ENCODE peak calls at places on chromosome 19, in five cellular contexts. One of them, this sample, is unnamed.

GRCh38 chr19:40366697-40367561 is 18.4 kb downstream of the PLD3 start:
- DNase-seq in chondrocyte: no peak
- DNase-seq in CD8-positive, alpha-beta T cell: no peak
- DNase-seq in choroid plexus epithelial cell: peak; percentile 34
- DNase-seq in Peyer's patch: no peak
- DNase-seq in this sample: no peak

GRCh38 chr19:41774515-41774980 is 19.2 kb downstream of the CEACAM6 start:
- DNase-seq in chondrocyte: no peak
- DNase-seq in CD8-positive, alpha-beta T cell: peak; percentile 17
- DNase-seq in choroid plexus epithelial cell: no peak
- DNase-seq in Peyer's patch: peak; percentile 79
- DNase-seq in this sample: no peak

GRCh38 chr19:54875506-54875905 is 1.5 kb downstream of the FCAR start:
- DNase-seq in chondrocyte: no peak
- DNase-seq in CD8-positive, alpha-beta T cell: no peak
- DNase-seq in choroid plexus epithelial cell: no peak
- DNase-seq in Peyer's patch: no peak
- DNase-seq in this sample: no peak

GRCh38 chr19:41932259-41933130 is 4.2 kb upstream of the ERFL start:
- DNase-seq in chondrocyte: no peak
- DNase-seq in CD8-positive, alpha-beta T cell: no peak
- DNase-seq in choroid plexus epithelial cell: no peak
- DNase-seq in Peyer's patch: no peak
- DNase-seq in this sample: no peak

GRCh38 chr19:1406818-1407661 is at the start of gene DAZAP1:
- DNase-seq in chondrocyte: peak; percentile 100
- DNase-seq in CD8-positive, alpha-beta T cell: peak; percentile 100
- DNase-seq in choroid plexus epithelial cell: peak; percentile 99
- DNase-seq in Peyer's patch: peak; percentile 99
- DNase-seq in this sample: peak; percentile 98

GRCh38 chr19:35268546-35269424 is at the start of gene USF2:
- DNase-seq in chondrocyte: peak; percentile 26
- DNase-seq in CD8-positive, alpha-beta T cell: peak; percentile 47
- DNase-seq in choroid plexus epithelial cell: peak; percentile 83
- DNase-seq in Peyer's patch: peak; percentile 82
- DNase-seq in this sample: peak; percentile 66

GRCh38 chr19:44582581-44583265 is 30.6 kb upstream of the IGSF23 start:
- DNase-seq in chondrocyte: no peak
- DNase-seq in CD8-positive, alpha-beta T cell: no peak
- DNase-seq in choroid plexus epithelial cell: peak; percentile 46
- DNase-seq in Peyer's patch: peak; percentile 66
- DNase-seq in this sample: no peak

GRCh38 chr19:35313614-35314013 is 15.4 kb upstream of the CD22 start:
- DNase-seq in chondrocyte: no peak
- DNase-seq in CD8-positive, alpha-beta T cell: no peak
- DNase-seq in choroid plexus epithelial cell: no peak
- DNase-seq in Peyer's patch: no peak
- DNase-seq in this sample: no peak

GRCh38 chr19:4914736-4915501 is 5.6 kb downstream of the UHRF1 start:
- DNase-seq in chondrocyte: no peak
- DNase-seq in CD8-positive, alpha-beta T cell: peak; percentile 75
- DNase-seq in choroid plexus epithelial cell: peak; percentile 91
- DNase-seq in Peyer's patch: peak; percentile 81
- DNase-seq in this sample: peak; percentile 74

GRCh38 chr19:51688665-51689571 is 4.2 kb upstream of the SPACA6 start:
- DNase-seq in chondrocyte: peak; percentile 96
- DNase-seq in CD8-positive, alpha-beta T cell: no peak
- DNase-seq in choroid plexus epithelial cell: peak; percentile 98
- DNase-seq in Peyer's patch: peak; percentile 72
- DNase-seq in this sample: no peak

GRCh38 chr19:39166571-39167391 is 30.0 kb upstream of the NCCRP1 start:
- DNase-seq in chondrocyte: no peak
- DNase-seq in CD8-positive, alpha-beta T cell: no peak
- DNase-seq in choroid plexus epithelial cell: no peak
- DNase-seq in Peyer's patch: peak; percentile 80
- DNase-seq in this sample: no peak

GRCh38 chr19:57165846-57166245 is 1.4 kb downstream of the DUXA start:
- DNase-seq in chondrocyte: no peak
- DNase-seq in CD8-positive, alpha-beta T cell: no peak
- DNase-seq in choroid plexus epithelial cell: no peak
- DNase-seq in Peyer's patch: no peak
- DNase-seq in this sample: no peak

GRCh38 chr19:57907394-57907793 is 9.0 kb downstream of the ZNF417 start:
- DNase-seq in chondrocyte: no peak
- DNase-seq in CD8-positive, alpha-beta T cell: no peak
- DNase-seq in choroid plexus epithelial cell: no peak
- DNase-seq in Peyer's patch: no peak
- DNase-seq in this sample: no peak

GRCh38 chr19:45331411-45331810 is 8.7 kb upstream of the CKM start:
- DNase-seq in chondrocyte: no peak
- DNase-seq in CD8-positive, alpha-beta T cell: no peak
- DNase-seq in choroid plexus epithelial cell: no peak
- DNase-seq in Peyer's patch: no peak
- DNase-seq in this sample: no peak

GRCh38 chr19:708154-709141 is at the start of gene PALM:
- DNase-seq in chondrocyte: no peak
- DNase-seq in CD8-positive, alpha-beta T cell: no peak
- DNase-seq in choroid plexus epithelial cell: no peak
- DNase-seq in Peyer's patch: no peak
- DNase-seq in this sample: no peak

GRCh38 chr19:54432144-54432738 is 16.8 kb upstream of the LENG8 start:
- DNase-seq in chondrocyte: no peak
- DNase-seq in CD8-positive, alpha-beta T cell: no peak
- DNase-seq in choroid plexus epithelial cell: no peak
- DNase-seq in Peyer's patch: no peak
- DNase-seq in this sample: no peak

GRCh38 chr19:49506575-49507105 is 5.8 kb upstream of the FCGRT start:
- DNase-seq in chondrocyte: no peak
- DNase-seq in CD8-positive, alpha-beta T cell: peak; percentile 71
- DNase-seq in choroid plexus epithelial cell: peak; percentile 59
- DNase-seq in Peyer's patch: peak; percentile 76
- DNase-seq in this sample: peak; percentile 72

GRCh38 chr19:51012661-51013190 is 6.8 kb downstream of the KLK10 start:
- DNase-seq in chondrocyte: no peak
- DNase-seq in CD8-positive, alpha-beta T cell: no peak
- DNase-seq in choroid plexus epithelial cell: no peak
- DNase-seq in Peyer's patch: no peak
- DNase-seq in this sample: peak; percentile 27

GRCh38 chr19:5166262-5166661 is 174.3 kb downstream of the PTPRS start:
- DNase-seq in chondrocyte: no peak
- DNase-seq in CD8-positive, alpha-beta T cell: no peak
- DNase-seq in choroid plexus epithelial cell: peak; percentile 48
- DNase-seq in Peyer's patch: no peak
- DNase-seq in this sample: no peak

GRCh38 chr19:54469496-54469934 is 3.6 kb downstream of the CDC42EP5 start:
- DNase-seq in chondrocyte: peak; percentile 86
- DNase-seq in CD8-positive, alpha-beta T cell: no peak
- DNase-seq in choroid plexus epithelial cell: no peak
- DNase-seq in Peyer's patch: peak; percentile 87
- DNase-seq in this sample: no peak

GRCh38 chr19:47699360-47699917 is 13.8 kb upstream of the EHD2 start:
- DNase-seq in chondrocyte: no peak
- DNase-seq in CD8-positive, alpha-beta T cell: peak; percentile 10
- DNase-seq in choroid plexus epithelial cell: peak; percentile 56
- DNase-seq in Peyer's patch: peak; percentile 76
- DNase-seq in this sample: no peak

GRCh38 chr19:30557212-30557611 is 185.0 kb downstream of the ZNF536 start:
- DNase-seq in chondrocyte: no peak
- DNase-seq in CD8-positive, alpha-beta T cell: no peak
- DNase-seq in choroid plexus epithelial cell: no peak
- DNase-seq in Peyer's patch: no peak
- DNase-seq in this sample: no peak

GRCh38 chr19:38375748-38376147 is 1.4 kb downstream of the PSMD8 start:
- DNase-seq in chondrocyte: no peak
- DNase-seq in CD8-positive, alpha-beta T cell: no peak
- DNase-seq in choroid plexus epithelial cell: no peak
- DNase-seq in Peyer's patch: no peak
- DNase-seq in this sample: no peak

GRCh38 chr19:46446021-46446420 is 17.3 kb upstream of the PNMA8C start:
- DNase-seq in chondrocyte: no peak
- DNase-seq in CD8-positive, alpha-beta T cell: no peak
- DNase-seq in choroid plexus epithelial cell: no peak
- DNase-seq in Peyer's patch: no peak
- DNase-seq in this sample: no peak

GRCh38 chr19:53768401-53768800 is 55.7 kb downstream of the NLRP12 start:
- DNase-seq in chondrocyte: peak; percentile 71
- DNase-seq in CD8-positive, alpha-beta T cell: no peak
- DNase-seq in choroid plexus epithelial cell: no peak
- DNase-seq in Peyer's patch: peak; percentile 16
- DNase-seq in this sample: no peak

GRCh38 chr19:35959040-35959967 is 23.1 kb downstream of the LRFN3 start:
- DNase-seq in chondrocyte: no peak
- DNase-seq in CD8-positive, alpha-beta T cell: peak; percentile 72
- DNase-seq in choroid plexus epithelial cell: no peak
- DNase-seq in Peyer's patch: no peak
- DNase-seq in this sample: no peak

DNA sequence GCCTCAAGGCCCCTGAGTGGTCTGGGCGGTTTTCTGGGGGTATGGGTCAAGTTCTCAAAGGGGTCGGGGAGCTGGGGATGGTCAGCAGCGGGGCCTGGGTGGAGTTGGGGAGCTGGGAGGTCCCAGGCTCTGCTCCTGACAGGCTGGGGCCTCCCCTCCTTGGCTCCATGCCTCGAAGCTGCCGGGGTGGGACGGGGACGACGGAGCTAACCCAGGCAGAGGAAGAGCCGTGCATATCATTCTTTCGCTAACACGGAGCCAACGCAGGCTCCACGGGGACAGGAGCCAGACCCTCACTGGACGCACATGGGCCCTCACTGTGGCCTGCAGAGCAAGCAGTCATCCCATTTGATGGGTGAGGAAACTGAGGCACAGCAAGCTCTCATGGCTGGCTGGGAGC is 25.8 kb upstream of the CACTIN start:
- DNase-seq in chondrocyte: no peak
- DNase-seq in CD8-positive, alpha-beta T cell: no peak
- DNase-seq in choroid plexus epithelial cell: no peak
- DNase-seq in Peyer's patch: no peak
- DNase-seq in this sample: no peak
- TF ChIP-seq CTCF in chondrocyte: no peak
- TF ChIP-seq CTCF in CD8-positive, alpha-beta T cell: no peak
- TF ChIP-seq CTCF in choroid plexus epithelial cell: no peak
- TF ChIP-seq CTCF in Peyer's patch: no peak
- TF ChIP-seq CTCF in this sample: no peak

GRCh38 chr19:12790628-12791344 is 500 bp upstream of the JUNB start:
- DNase-seq in chondrocyte: no peak
- DNase-seq in CD8-positive, alpha-beta T cell: no peak
- DNase-seq in choroid plexus epithelial cell: peak; percentile 36
- DNase-seq in Peyer's patch: no peak
- DNase-seq in this sample: no peak

GRCh38 chr19:12789904-12790619 is 1.2 kb upstream of the JUNB start:
- DNase-seq in chondrocyte: peak; percentile 99
- DNase-seq in CD8-positive, alpha-beta T cell: peak; percentile 84
- DNase-seq in choroid plexus epithelial cell: peak; percentile 99
- DNase-seq in Peyer's patch: peak; percentile 95
- DNase-seq in this sample: peak; percentile 99

GRCh38 chr19:12792853-12793289 is 1.6 kb downstream of the JUNB start:
- DNase-seq in chondrocyte: no peak
- DNase-seq in CD8-positive, alpha-beta T cell: no peak
- DNase-seq in choroid plexus epithelial cell: no peak
- DNase-seq in Peyer's patch: no peak
- DNase-seq in this sample: no peak

GRCh38 chr19:12792048-12792852 is 964 bp downstream of the JUNB start:
- DNase-seq in chondrocyte: no peak
- DNase-seq in CD8-positive, alpha-beta T cell: peak; percentile 68
- DNase-seq in choroid plexus epithelial cell: peak; percentile 59
- DNase-seq in Peyer's patch: peak; percentile 86
- DNase-seq in this sample: peak; percentile 62

DNA sequence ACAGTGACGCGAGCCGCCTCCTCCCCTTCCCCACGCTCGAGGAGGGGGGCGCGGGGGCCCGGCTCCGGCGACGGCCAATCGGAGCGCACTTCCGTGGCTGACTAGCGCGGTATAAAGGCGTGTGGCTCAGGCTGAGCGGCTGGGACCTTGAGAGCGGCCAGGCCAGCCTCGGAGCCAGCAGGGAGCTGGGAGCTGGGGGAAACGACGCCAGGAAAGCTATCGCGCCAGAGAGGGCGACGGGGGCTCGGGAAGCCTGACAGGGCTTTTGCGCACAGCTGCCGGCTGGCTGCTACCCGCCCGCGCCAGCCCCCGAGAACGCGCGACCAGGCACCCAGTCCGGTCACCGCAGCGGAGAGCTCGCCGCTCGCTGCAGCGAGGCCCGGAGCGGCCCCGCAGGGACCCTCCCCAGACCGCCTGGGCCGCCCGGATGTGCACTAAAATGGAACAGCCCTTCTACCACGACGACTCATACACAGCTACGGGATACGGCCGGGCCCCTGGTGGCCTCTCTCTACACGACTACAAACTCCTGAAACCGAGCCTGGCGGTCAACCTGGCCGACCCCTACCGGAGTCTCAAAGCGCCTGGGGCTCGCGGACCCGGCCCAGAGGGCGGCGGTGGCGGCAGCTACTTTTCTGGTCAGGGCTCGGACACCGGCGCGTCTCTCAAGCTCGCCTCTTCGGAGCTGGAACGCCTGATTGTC is at the start of gene JUNB:
- DNase-seq in chondrocyte: no peak
- DNase-seq in CD8-positive, alpha-beta T cell: peak; percentile 96
- DNase-seq in choroid plexus epithelial cell: peak; percentile 99
- DNase-seq in Peyer's patch: peak; percentile 99
- DNase-seq in this sample: peak; percentile 98
- TF ChIP-seq CTCF in chondrocyte: peak; percentile 51
- TF ChIP-seq CTCF in CD8-positive, alpha-beta T cell: no peak
- TF ChIP-seq CTCF in choroid plexus epithelial cell: peak; percentile 17
- TF ChIP-seq CTCF in Peyer's patch: peak; percentile 30
- TF ChIP-seq CTCF in this sample: no peak

DNA sequence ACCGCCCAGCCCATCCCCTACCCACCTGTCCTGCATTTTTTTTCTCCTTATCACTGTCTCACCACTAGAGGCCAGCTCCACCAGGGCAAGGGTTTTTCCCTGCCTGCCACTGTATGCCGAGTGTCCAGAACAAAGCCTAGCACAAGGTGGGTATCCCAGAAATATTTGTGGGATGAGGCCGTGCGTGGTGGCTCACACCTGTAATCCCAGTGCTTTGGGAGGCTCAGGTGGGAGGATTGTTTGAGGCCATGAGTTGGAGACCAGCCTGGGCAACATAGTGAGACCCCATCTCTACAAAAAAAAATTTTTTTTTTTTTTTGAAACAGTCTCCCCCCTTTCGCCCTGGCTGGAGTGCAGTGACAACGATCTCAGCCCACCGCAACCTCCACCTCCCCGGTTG is 2.9 kb upstream of the MRI1 start:
- DNase-seq in chondrocyte: no peak
- DNase-seq in CD8-positive, alpha-beta T cell: no peak
- DNase-seq in choroid plexus epithelial cell: no peak
- DNase-seq in Peyer's patch: no peak
- DNase-seq in this sample: no peak
- TF ChIP-seq CTCF in chondrocyte: peak; percentile 31
- TF ChIP-seq CTCF in CD8-positive, alpha-beta T cell: no peak
- TF ChIP-seq CTCF in choroid plexus epithelial cell: peak; percentile 15
- TF ChIP-seq CTCF in Peyer's patch: no peak
- TF ChIP-seq CTCF in this sample: no peak

DNA sequence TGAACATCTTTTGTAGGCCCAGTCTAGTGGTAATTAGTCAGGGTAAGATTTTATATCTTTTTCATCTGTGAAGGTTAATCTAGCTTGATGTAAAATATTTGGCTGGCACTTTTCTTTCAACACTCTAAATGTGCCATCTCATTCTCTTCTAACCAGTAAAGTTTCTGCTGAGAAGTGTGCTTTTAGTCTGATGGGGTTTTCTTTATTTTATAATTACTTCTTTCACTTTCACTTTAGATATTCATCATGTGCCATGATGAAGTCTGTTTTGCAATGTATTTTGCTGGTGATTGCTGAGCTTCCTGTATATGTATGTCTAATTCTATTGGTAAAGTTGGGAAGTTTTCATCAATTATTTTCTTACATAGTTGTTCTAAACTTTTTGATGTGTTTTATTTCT is 31.9 kb downstream of the ZNF726 start:
- DNase-seq in chondrocyte: no peak
- DNase-seq in CD8-positive, alpha-beta T cell: no peak
- DNase-seq in choroid plexus epithelial cell: peak; percentile 31
- DNase-seq in Peyer's patch: no peak
- DNase-seq in this sample: no peak
- TF ChIP-seq CTCF in chondrocyte: no peak
- TF ChIP-seq CTCF in CD8-positive, alpha-beta T cell: no peak
- TF ChIP-seq CTCF in choroid plexus epithelial cell: no peak
- TF ChIP-seq CTCF in Peyer's patch: no peak
- TF ChIP-seq CTCF in this sample: no peak

This sample was measured in CD14-positive monocyte.